ENCODE peak calls at places on chromosomes 11 and 22, in four cellular contexts. Z is CD4-positive, alpha-beta T cell; W is GM20000; B is AG04450. V is an unnamed sample.

GRCh38 chr11:4748435-4748834 is 21.3 kb downstream of the OR51F1 start:
- DNase-seq in Z (no peak), W (no peak), B (no peak), V (no peak)

GRCh38 chr11:33819278-33819677 is 45.0 kb upstream of the FBXO3 start:
- DNase-seq in Z (no peak), W (no peak), B (no peak), V (no peak)

GRCh38 chr11:61294717-61295595 is at the start of gene VWCE:
- DNase-seq in Z (peak), W (peak), B (no peak), V (no peak)

GRCh38 chr11:83220279-83220678 is 26.8 kb downstream of the ANKRD42 start:
- DNase-seq in Z (no peak), W (no peak), B (no peak), V (no peak)

GRCh38 chr22:19559324-19559811 is 35.2 kb upstream of the CLDN5 start:
- DNase-seq in Z (no peak), W (no peak), B (no peak), V (no peak)

GRCh38 chr11:117449111-117449693 is 121.5 kb downstream of the CEP164 start:
- DNase-seq in Z (no peak), W (no peak), B (no peak), V (no peak)

GRCh38 chr22:41092847-41093371 is 517 bp downstream of the EP300 start:
- DNase-seq in Z (no peak), W (peak), B (no peak), V (no peak)

GRCh38 chr11:110527146-110527545 is 97.4 kb downstream of the FDX1 start:
- DNase-seq in Z (no peak), W (no peak), B (no peak), V (no peak)

GRCh38 chr22:41857160-41857859 is 24.4 kb downstream of the SREBF2 start:
- DNase-seq in Z (peak), W (peak), B (no peak), V (no peak)

GRCh38 chr11:112972399-112973115 is 11.3 kb downstream of the NCAM1 start:
- DNase-seq in Z (no peak), W (no peak), B (no peak), V (no peak)

GRCh38 chr11:70544774-70545625 is 146.7 kb downstream of the CTTN start:
- DNase-seq in Z (no peak), W (no peak), B (no peak), V (no peak)

GRCh38 chr11:15587059-15587458 is 472.3 kb downstream of the INSC start:
- DNase-seq in Z (no peak), W (no peak), B (no peak), V (no peak)

GRCh38 chr22:37457093-37457893 is 28.9 kb downstream of the MFNG start:
- DNase-seq in Z (peak), W (peak), B (no peak), V (no peak)

GRCh38 chr11:59560290-59560701 is 49.0 kb downstream of the OR4D9 start:
- DNase-seq in Z (peak), W (peak), B (no peak), V (no peak)

GRCh38 chr11:100731471-100731870 is 44.4 kb downstream of the ARHGAP42 start:
- DNase-seq in Z (no peak), W (no peak), B (no peak), V (no peak)

GRCh38 chr11:6825333-6825744 is 20.1 kb upstream of the OR10A5 start:
- DNase-seq in Z (no peak), W (no peak), B (no peak), V (no peak)

GRCh38 chr11:107218123-107219084 is 200.1 kb upstream of the GUCY1A2 start:
- DNase-seq in Z (no peak), W (no peak), B (no peak), V (no peak)

GRCh38 chr11:121615506-121615905 is 162.7 kb upstream of the SORL1-AS1 start:
- DNase-seq in Z (no peak), W (no peak), B (no peak), V (no peak)

GRCh38 chr22:42366815-42367581 is 65.2 kb downstream of the NFAM1 start:
- DNase-seq in Z (no peak), W (no peak), B (no peak), V (no peak)

GRCh38 chr11:4643084-4643483 is 698 bp upstream of the OR51E1 start:
- DNase-seq in Z (no peak), W (no peak), B (no peak), V (no peak)

GRCh38 chr11:17314232-17314547 is 37.4 kb upstream of the NCR3LG1 start:
- DNase-seq in Z (no peak), W (no peak), B (peak), V (peak)

GRCh38 chr22:28812491-28812890 is 12.1 kb upstream of the XBP1 start:
- DNase-seq in Z (no peak), W (no peak), B (no peak), V (no peak)

GRCh38 chr11:32426819-32427615 is 8.3 kb downstream of the WT1 start:
- DNase-seq in Z (no peak), W (peak), B (no peak), V (no peak)

GRCh38 chr11:8100605-8101004 is 19.6 kb downstream of the TUB start:
- DNase-seq in Z (no peak), W (no peak), B (no peak), V (no peak)

GRCh38 chr11:8098879-8099278 is 17.9 kb downstream of the TUB start:
- DNase-seq in Z (no peak), W (peak), B (no peak), V (no peak)

GRCh38 chr11:8098361-8098760 is 17.4 kb downstream of the TUB start:
- DNase-seq in Z (no peak), W (peak), B (peak), V (no peak)

GRCh38 chr11:8100151-8100550 is 19.1 kb downstream of the TUB start:
- DNase-seq in Z (no peak), W (no peak), B (no peak), V (no peak)

DNA sequence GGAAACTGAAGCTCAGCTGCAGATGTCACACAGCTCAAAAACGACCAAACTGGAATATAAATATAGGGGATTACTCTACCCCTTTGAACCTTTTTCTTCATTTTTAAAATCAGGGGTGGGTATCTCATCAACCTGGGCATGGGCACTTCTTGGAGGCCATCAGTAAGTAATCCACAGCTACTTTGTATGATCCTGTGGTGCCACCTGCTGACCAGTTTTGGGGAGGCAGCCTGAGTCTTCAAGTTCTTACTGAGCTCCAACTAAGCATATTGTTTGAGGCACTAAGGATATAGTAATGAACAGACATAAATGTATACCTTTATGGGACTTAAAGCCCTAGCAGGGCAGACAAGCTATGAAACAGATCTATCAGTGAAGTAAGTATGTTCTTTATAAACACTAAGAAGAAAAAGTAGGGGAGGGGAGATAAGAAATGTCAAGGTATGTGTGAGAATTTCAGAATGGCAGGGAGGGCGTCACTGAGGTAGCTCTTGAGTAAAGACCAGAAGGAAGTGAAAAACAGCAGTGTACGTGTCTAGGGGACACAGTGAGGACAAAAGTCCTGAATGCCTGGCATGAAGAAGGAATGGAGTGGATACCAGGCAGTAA is 18.4 kb downstream of the TUB start:
- DNase-seq in Z (peak), W (peak), B (peak), V (peak)
- TF ChIP-seq CTCF in Z (peak), W (peak), B (peak), V (peak)

GRCh38 chr11:23509023-23509422 is 648.7 kb upstream of the CCDC179 start:
- DNase-seq in Z (no peak), W (no peak), B (peak), V (no peak)
- TF ChIP-seq CTCF in Z (no peak), W (no peak), B (no peak), V (no peak)

DNA sequence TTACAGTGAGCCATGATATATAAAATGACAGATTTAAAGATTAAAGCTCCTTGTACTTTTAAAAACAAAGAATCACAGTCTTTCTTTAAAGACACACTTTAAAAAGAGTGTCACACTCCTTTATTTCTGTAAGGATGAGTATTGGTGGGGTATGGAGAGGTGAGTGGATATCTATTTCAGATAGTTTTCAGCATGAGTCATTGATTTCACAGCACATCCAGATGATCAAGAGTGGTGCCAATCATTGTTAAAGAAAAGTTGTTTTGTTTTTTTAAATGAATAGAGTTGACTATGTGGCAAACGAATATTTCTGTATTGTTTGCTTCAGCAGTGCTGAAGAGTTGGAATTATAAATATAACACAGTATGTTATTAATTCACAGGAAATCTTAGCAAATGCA is 52.5 kb downstream of the FAR1 start:
- DNase-seq in Z (no peak), W (no peak), B (no peak), V (no peak)
- TF ChIP-seq CTCF in Z (no peak), W (no peak), B (no peak), V (no peak)

GRCh38 chr11:118628861-118629549 is 21.6 kb downstream of the PHLDB1 start:
- DNase-seq in Z (no peak), W (no peak), B (no peak), V (no peak)
- TF ChIP-seq CTCF in Z (no peak), W (no peak), B (no peak), V (no peak)

GRCh38 chr11:77066229-77067023 is at the start of gene CAPN5:
- DNase-seq in Z (peak), W (peak), B (peak), V (peak)
- TF ChIP-seq CTCF in Z (no peak), W (no peak), B (peak), V (peak)

GRCh38 chr22:44037519-44038370 is 13.6 kb downstream of the PARVB start:
- DNase-seq in Z (no peak), W (no peak), B (peak), V (peak)
- TF ChIP-seq CTCF in Z (no peak), W (no peak), B (no peak), V (no peak)

DNA sequence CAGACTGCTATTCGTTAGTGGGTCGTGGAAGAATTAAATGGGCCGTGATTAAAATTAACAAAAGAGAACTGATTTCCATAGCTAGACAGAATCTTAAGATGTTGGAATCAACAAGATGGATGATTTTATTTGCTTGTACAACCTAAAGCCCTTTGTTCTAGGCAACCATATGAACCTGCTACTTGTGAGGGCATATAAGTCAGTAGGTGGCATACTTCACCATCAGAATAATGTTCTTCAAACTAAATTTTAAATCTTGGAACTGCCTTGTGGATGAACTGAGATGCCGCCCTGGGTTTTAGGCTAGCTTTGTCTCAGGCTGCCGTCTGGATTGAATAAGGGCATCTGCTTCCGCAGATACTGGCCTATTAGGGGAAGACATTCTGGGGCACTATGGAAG is 40.9 kb downstream of the CSRP3 start:
- DNase-seq in Z (no peak), W (no peak), B (no peak), V (no peak)
- TF ChIP-seq CTCF in Z (no peak), W (no peak), B (no peak), V (no peak)

DNA sequence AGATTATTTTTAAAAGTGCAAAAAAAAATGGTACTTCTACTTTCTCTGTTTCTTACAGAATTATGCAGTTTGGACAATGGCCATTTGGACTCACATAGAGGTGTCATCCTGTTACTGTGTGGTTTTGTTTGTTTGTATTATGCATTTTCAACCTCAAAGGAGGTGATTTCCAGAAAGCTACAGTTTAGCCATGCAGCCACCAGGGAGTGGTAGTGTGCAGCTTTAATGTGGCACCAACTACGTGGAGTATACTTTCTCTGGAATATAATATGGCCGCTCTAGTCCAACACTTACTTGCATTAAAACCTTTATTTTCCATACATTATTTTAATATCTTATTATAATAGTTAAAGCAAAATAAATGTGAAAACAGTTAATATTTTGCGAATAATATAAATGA is 469.9 kb upstream of the KIRREL3 start:
- DNase-seq in Z (no peak), W (peak), B (no peak), V (no peak)
- TF ChIP-seq CTCF in Z (no peak), W (no peak), B (peak), V (no peak)

V was measured in AG09319.